ENCODE peak calls at places on chromosomes 13 and 19, in five cellular contexts. L, I, T, P and V are unnamed samples.

GRCh38 chr13:41075034-41075433 is 13.7 kb downstream of the WBP4 start:
- DNase-seq in T (no peak), L (no peak), I (peak; percentile 37), P (peak; percentile 12), V (no peak)

GRCh38 chr13:30107126-30107525 is 200.2 kb downstream of the KATNAL1 start:
- DNase-seq in L (no peak), I (no peak), P (no peak), T (no peak), V (no peak)

GRCh38 chr13:21113851-21114306 is 52.5 kb upstream of the LATS2 start:
- DNase-seq in P (no peak), T (no peak), L (no peak), I (no peak), V (no peak)

GRCh38 chr19:45531349-45531748 is 24.1 kb downstream of the VASP start:
- DNase-seq in I (no peak), T (no peak), P (no peak), L (no peak), V (no peak)

GRCh38 chr19:36377541-36378178 is 1.3 kb downstream of the ZFP14 start:
- DNase-seq in I (no peak), T (no peak), P (no peak), L (no peak), V (no peak)

GRCh38 chr13:49635599-49636433 is 7.5 kb downstream of the ARL11 start:
- DNase-seq in L (no peak), P (no peak), T (no peak), I (no peak), V (no peak)

GRCh38 chr19:45322311-45322710 is 364 bp downstream of the CKM start:
- DNase-seq in I (no peak), L (peak; percentile 38), P (no peak), T (no peak), V (no peak)

GRCh38 chr13:60612593-60612992 is 215.6 kb downstream of the TDRD3 start:
- DNase-seq in L (no peak), I (no peak), T (no peak), P (no peak), V (no peak)

GRCh38 chr19:14127176-14127575 is 9.2 kb downstream of the ASF1B start:
- DNase-seq in L (no peak), I (no peak), P (no peak), T (no peak), V (no peak)

GRCh38 chr13:111034811-111035210 is 80.3 kb upstream of the ARHGEF7 start:
- DNase-seq in T (no peak), L (no peak), P (no peak), I (no peak), V (peak; percentile 14)